ENCODE peak calls at places on chromosome 14, in eight cellular contexts. B is left lung, R is Calu3, Y is GM12865, D is mesothelial cell of epicardium, A is AG09319, C is GM20000, F is stomach. P is an unnamed sample.

GRCh38 chr14:79074501-79074900 is 904.3 kb downstream of the NRXN3 start:
- DNase-seq in F (no peak), A (no peak), D (no peak), C (no peak), R (no peak), B (no peak), Y (no peak), P (no peak)

GRCh38 chr14:89870335-89870734 is 84.2 kb downstream of the EFCAB11 start:
- DNase-seq in C (no peak), F (no peak), D (no peak), A (no peak), B (no peak), R (no peak), Y (no peak), P (no peak)

GRCh38 chr14:92459479-92460421 is 53.8 kb upstream of the RIN3 start:
- DNase-seq in Y (no peak), R (no peak), C (no peak), A (no peak), B (peak; percentile 50), D (no peak), F (no peak), P (no peak)

GRCh38 chr14:65434216-65434850 is 21.8 kb downstream of the FUT8 start:
- DNase-seq in F (no peak), C (no peak), D (no peak), B (no peak), R (no peak), Y (no peak), A (no peak), P (no peak)

GRCh38 chr14:106842687-106843086 is 1316.3 kb downstream of the TMEM121 start:
- DNase-seq in R (peak; percentile 79), A (no peak), F (peak; percentile 46), D (no peak), B (peak; percentile 68), C (no peak), Y (no peak), P (no peak)

GRCh38 chr14:54453252-54453651 is 12.1 kb upstream of the CNIH1 start:
- DNase-seq in F (no peak), R (no peak), Y (no peak), C (no peak), A (no peak), B (no peak), D (no peak), P (no peak)

GRCh38 chr14:71403673-71404072 is 496.4 kb downstream of the PCNX1 start:
- DNase-seq in D (no peak), B (no peak), Y (peak; percentile 82), F (no peak), R (peak; percentile 29), A (no peak), C (peak; percentile 27), P (no peak)

GRCh38 chr14:33342299-33342974 is 403.8 kb downstream of the NPAS3 start:
- DNase-seq in Y (no peak), B (no peak), R (no peak), A (no peak), C (no peak), D (no peak), F (no peak), P (no peak)

GRCh38 chr14:58878740-58879139 is 241.0 kb downstream of the DACT1 start:
- DNase-seq in C (no peak), F (no peak), B (no peak), D (no peak), Y (no peak), A (no peak), R (peak; percentile 8), P (no peak)

GRCh38 chr14:26621807-26622560 is 24.2 kb upstream of the NOVA1 start:
- DNase-seq in C (no peak), D (no peak), A (no peak), Y (no peak), F (no peak), R (no peak), B (no peak), P (no peak)

GRCh38 chr14:29721586-29721985 is 206.1 kb downstream of the PRKD1 start:
- DNase-seq in F (no peak), R (no peak), B (no peak), A (no peak), D (no peak), C (no peak), Y (no peak), P (no peak)

GRCh38 chr14:95326987-95327386 is 7.3 kb upstream of the CLMN start:
- DNase-seq in D (no peak), R (no peak), A (no peak), C (no peak), F (no peak), B (no peak), Y (peak; percentile 72), P (no peak)

GRCh38 chr14:38409081-38409705 is 153.3 kb upstream of the CLEC14A start:
- DNase-seq in R (no peak), B (no peak), Y (no peak), D (no peak), F (no peak), A (no peak), C (no peak), P (no peak)

GRCh38 chr14:92568621-92569479 is 55.3 kb downstream of the RIN3 start:
- DNase-seq in F (no peak), R (peak; percentile 28), Y (peak; percentile 91), C (peak; percentile 64), D (no peak), B (no peak), A (no peak), P (peak; percentile 77)

GRCh38 chr14:55482936-55483605 is 42.7 kb upstream of the TBPL2 start:
- DNase-seq in C (no peak), A (no peak), B (no peak), F (no peak), D (no peak), R (no peak), Y (no peak), P (no peak)

GRCh38 chr14:49767473-49768300 is at the start of gene KLHDC2:
- DNase-seq in A (peak; percentile 75), R (peak; percentile 91), B (peak; percentile 99), C (peak; percentile 94), F (peak; percentile 93), D (peak; percentile 70), Y (peak; percentile 95), P (peak; percentile 91)
- TF ChIP-seq CTCF in A (no peak), R (no peak), B (no peak), C (peak; percentile 60), F (no peak), D (peak; percentile 19), Y (peak; percentile 20), P (peak; percentile 75)

DNA sequence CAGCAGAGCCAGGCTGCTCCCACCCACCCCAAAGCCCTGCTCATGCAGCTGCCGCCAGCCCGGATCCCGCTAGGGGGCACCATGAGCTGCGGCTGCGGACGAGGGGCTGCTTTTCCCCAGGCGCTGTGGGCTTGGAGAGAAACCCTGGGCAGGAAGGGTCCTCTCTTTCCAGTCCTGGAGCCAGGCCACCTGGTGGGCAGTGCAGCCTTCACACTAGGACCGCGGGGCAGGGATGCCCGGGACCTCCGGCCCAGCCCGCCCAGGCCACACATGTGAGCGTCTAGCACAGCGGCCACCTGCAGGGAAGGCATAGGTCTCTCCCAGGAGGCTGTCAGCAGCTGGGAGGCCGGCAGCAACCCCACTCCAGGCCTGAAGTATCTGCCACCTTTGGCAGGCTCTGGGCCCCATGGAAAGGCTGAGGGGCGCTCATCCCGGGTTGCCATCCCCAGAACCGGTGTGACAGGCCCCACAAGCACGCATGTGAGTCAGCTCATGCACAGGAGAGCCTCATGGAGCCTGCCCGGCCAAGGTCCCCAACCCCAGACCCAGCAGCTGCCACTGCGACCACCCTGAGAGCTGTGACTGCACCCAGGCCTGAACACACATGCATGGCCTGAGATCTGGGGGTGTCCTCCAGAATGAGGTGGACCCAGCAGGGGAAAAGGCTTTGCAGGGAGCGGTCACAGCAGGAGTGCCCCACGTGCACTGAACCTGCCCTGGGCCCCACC is 280.0 kb upstream of the RTL1 start:
- DNase-seq in B (peak; percentile 73), A (no peak), F (peak; percentile 22), D (peak; percentile 53), R (peak; percentile 22), Y (no peak), C (no peak), P (no peak)
- TF ChIP-seq CTCF in B (no peak), A (no peak), F (peak; percentile 13), D (peak; percentile 65), R (no peak), Y (no peak), C (no peak), P (no peak)

GRCh38 chr14:63545431-63545830 is 2.3 kb upstream of the PPP2R5E start:
- DNase-seq in D (no peak), Y (no peak), F (no peak), R (no peak), C (no peak), A (no peak), B (no peak), P (no peak)

GRCh38 chr14:63543826-63544320 is 696 bp upstream of the PPP2R5E start:
- DNase-seq in F (no peak), D (no peak), R (peak; percentile 4), A (no peak), C (no peak), Y (no peak), B (no peak), P (no peak)

GRCh38 chr14:63542231-63542999 is 762 bp downstream of the PPP2R5E start:
- DNase-seq in F (no peak), Y (no peak), R (peak; percentile 18), C (peak; percentile 35), B (no peak), A (no peak), D (no peak), P (no peak)

GRCh38 chr14:63543000-63543825 is at the start of gene PPP2R5E:
- DNase-seq in F (peak; percentile 98), Y (peak; percentile 99), D (peak; percentile 95), A (peak; percentile 96), B (peak; percentile 96), C (peak; percentile 96), R (peak; percentile 96), P (peak; percentile 98)

DNA sequence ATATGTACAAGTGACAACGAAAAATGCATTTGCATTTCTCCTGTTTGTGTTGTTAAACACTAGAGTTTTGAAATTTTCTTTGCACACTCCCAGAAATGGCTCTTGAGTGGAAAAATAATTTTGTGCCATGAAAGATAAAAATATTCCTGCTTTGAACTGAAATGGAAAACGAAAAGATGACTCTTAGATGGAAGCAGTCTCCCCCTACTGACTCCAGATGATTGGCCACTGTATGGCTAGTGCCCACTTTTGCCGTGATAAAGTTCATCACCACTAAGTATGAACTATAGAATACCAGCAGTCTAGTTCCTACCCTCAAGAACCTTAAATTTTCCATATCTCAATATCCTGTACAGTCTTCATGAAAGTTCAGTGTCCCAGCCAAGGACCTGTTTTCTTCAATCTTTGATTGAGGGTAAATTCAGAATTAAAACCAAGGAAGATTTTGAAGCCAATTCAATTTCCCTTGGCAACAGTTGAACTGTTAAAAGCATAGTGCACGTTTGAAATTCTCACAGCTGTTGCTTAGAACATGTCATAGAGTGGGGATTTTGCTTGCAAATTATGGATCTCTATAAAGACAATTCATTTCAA is 1.6 kb upstream of the PPP2R5E start:
- DNase-seq in A (no peak), R (peak; percentile 6), D (no peak), F (no peak), Y (peak; percentile 19), C (no peak), B (no peak), P (no peak)
- TF ChIP-seq CTCF in A (peak; percentile 78), R (no peak), D (no peak), F (peak; percentile 24), Y (peak; percentile 13), C (no peak), B (no peak), P (peak; percentile 59)

DNA sequence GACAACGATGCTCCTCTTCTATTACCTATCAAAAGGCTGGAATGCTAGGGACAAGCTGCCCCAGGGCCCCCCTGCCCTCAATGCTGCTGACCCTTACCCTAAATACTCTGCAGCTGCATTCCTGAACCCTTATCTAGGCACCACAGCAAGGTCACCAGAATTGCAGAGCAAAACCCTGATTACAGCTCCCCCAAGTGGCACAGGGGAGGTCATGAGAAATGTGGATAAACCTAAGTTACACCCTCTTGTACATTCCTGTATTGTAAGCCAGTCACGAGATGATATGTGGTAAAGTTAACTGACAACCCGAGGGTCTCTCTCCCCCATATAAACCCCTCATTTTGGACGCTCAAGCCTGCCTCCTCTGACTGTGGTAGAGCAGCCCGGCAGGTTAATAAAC is 411.8 kb upstream of the STXBP6 start:
- DNase-seq in C (no peak), F (no peak), D (no peak), A (no peak), B (no peak), Y (no peak), R (no peak), P (no peak)
- TF ChIP-seq CTCF in C (no peak), F (no peak), D (no peak), A (no peak), B (no peak), Y (no peak), R (no peak), P (no peak)

P was measured in GM13976.